ENCODE peak calls at places on chromosomes 13 and 19, in five cellular contexts. One of them, this sample, is unnamed.
A peak's percentile ranks its signal among the peaks of the same experiment; 100 is the strongest.

GRCh38 chr13:46663644-46664043 is 110.7 kb downstream of the LRCH1 start:
- DNase-seq in PC-3: peak; percentile 25
- DNase-seq in effector memory CD4-positive, alpha-beta T cell: no peak
- DNase-seq in body of pancreas: no peak
- DNase-seq in uterus: no peak
- DNase-seq in this sample: no peak

GRCh38 chr13:86892330-86892729 is 778.8 kb upstream of the SLITRK5 start:
- DNase-seq in uterus: no peak
- DNase-seq in PC-3: no peak
- DNase-seq in body of pancreas: no peak
- DNase-seq in effector memory CD4-positive, alpha-beta T cell: no peak
- DNase-seq in this sample: no peak

GRCh38 chr13:106337096-106337495 is 198.4 kb downstream of the EFNB2 start:
- DNase-seq in body of pancreas: no peak
- DNase-seq in PC-3: peak; percentile 44
- DNase-seq in effector memory CD4-positive, alpha-beta T cell: no peak
- DNase-seq in uterus: no peak
- DNase-seq in this sample: no peak

GRCh38 chr19:55519461-55520311 is 17.2 kb downstream of the SBK2 start:
- DNase-seq in PC-3: peak; percentile 87
- DNase-seq in uterus: no peak
- DNase-seq in effector memory CD4-positive, alpha-beta T cell: no peak
- DNase-seq in body of pancreas: no peak
- DNase-seq in this sample: no peak

GRCh38 chr13:83622422-83622784 is 259.9 kb downstream of the SLITRK1 start:
- DNase-seq in uterus: no peak
- DNase-seq in PC-3: no peak
- DNase-seq in effector memory CD4-positive, alpha-beta T cell: no peak
- DNase-seq in body of pancreas: no peak
- DNase-seq in this sample: no peak

GRCh38 chr19:1027020-1027952 is 878 bp downstream of the CNN2 start:
- DNase-seq in effector memory CD4-positive, alpha-beta T cell: no peak
- DNase-seq in uterus: no peak
- DNase-seq in body of pancreas: no peak
- DNase-seq in PC-3: no peak
- DNase-seq in this sample: no peak

GRCh38 chr19:53503126-53503525 is 34.8 kb upstream of the ZNF331 start:
- DNase-seq in effector memory CD4-positive, alpha-beta T cell: no peak
- DNase-seq in body of pancreas: no peak
- DNase-seq in uterus: no peak
- DNase-seq in PC-3: no peak
- DNase-seq in this sample: no peak

GRCh38 chr19:38617764-38618589 is at the start of gene MAP4K1:
- DNase-seq in effector memory CD4-positive, alpha-beta T cell: peak; percentile 44
- DNase-seq in uterus: peak; percentile 28
- DNase-seq in PC-3: no peak
- DNase-seq in body of pancreas: peak; percentile 44
- DNase-seq in this sample: no peak

GRCh38 chr13:113815151-113816058 is 48.5 kb downstream of the GAS6 start:
- DNase-seq in effector memory CD4-positive, alpha-beta T cell: no peak
- DNase-seq in body of pancreas: no peak
- DNase-seq in PC-3: peak; percentile 42
- DNase-seq in uterus: no peak
- DNase-seq in this sample: no peak

GRCh38 chr13:38636756-38637155 is 50.1 kb upstream of the FREM2 start:
- DNase-seq in body of pancreas: peak; percentile 71
- DNase-seq in PC-3: no peak
- DNase-seq in effector memory CD4-positive, alpha-beta T cell: no peak
- DNase-seq in uterus: no peak
- DNase-seq in this sample: no peak

GRCh38 chr13:38637576-38637975 is 49.3 kb upstream of the FREM2 start:
- DNase-seq in effector memory CD4-positive, alpha-beta T cell: no peak
- DNase-seq in body of pancreas: no peak
- DNase-seq in PC-3: peak; percentile 7
- DNase-seq in uterus: no peak
- DNase-seq in this sample: no peak

GRCh38 chr13:38630780-38631179 is 56.1 kb upstream of the FREM2 start:
- DNase-seq in effector memory CD4-positive, alpha-beta T cell: no peak
- DNase-seq in PC-3: no peak
- DNase-seq in uterus: no peak
- DNase-seq in body of pancreas: no peak
- DNase-seq in this sample: no peak

GRCh38 chr13:38636106-38636505 is 50.8 kb upstream of the FREM2 start:
- DNase-seq in PC-3: no peak
- DNase-seq in uterus: no peak
- DNase-seq in body of pancreas: no peak
- DNase-seq in effector memory CD4-positive, alpha-beta T cell: no peak
- DNase-seq in this sample: no peak

GRCh38 chr13:38635030-38635429 is 51.8 kb upstream of the FREM2 start:
- DNase-seq in effector memory CD4-positive, alpha-beta T cell: no peak
- DNase-seq in body of pancreas: no peak
- DNase-seq in uterus: no peak
- DNase-seq in PC-3: no peak
- DNase-seq in this sample: no peak
- H3K4me1 ChIP-seq in effector memory CD4-positive, alpha-beta T cell: no peaks in the 10 kb centered on the region
- H3K4me1 ChIP-seq in body of pancreas: peaks cover 45% of the 10 kb centered on the region
- H3K4me1 ChIP-seq in uterus: no peaks in the 10 kb centered on the region
- H3K4me1 ChIP-seq in PC-3: no peaks in the 10 kb centered on the region
- H3K4me1 ChIP-seq in this sample: no peaks in the 10 kb centered on the region

GRCh38 chr13:40428354-40428753 is 238.1 kb downstream of the FOXO1 start:
- DNase-seq in effector memory CD4-positive, alpha-beta T cell: no peak
- DNase-seq in uterus: no peak
- DNase-seq in body of pancreas: no peak
- DNase-seq in PC-3: no peak
- DNase-seq in this sample: no peak
- H3K4me1 ChIP-seq in effector memory CD4-positive, alpha-beta T cell: no peaks in the 10 kb centered on the region
- H3K4me1 ChIP-seq in uterus: no peaks in the 10 kb centered on the region
- H3K4me1 ChIP-seq in body of pancreas: peaks cover 6% of the 10 kb centered on the region
- H3K4me1 ChIP-seq in PC-3: no peaks in the 10 kb centered on the region
- H3K4me1 ChIP-seq in this sample: no peaks in the 10 kb centered on the region

GRCh38 chr19:45879971-45880370 is 6.0 kb downstream of the IRF2BP1 start:
- DNase-seq in body of pancreas: no peak
- DNase-seq in uterus: no peak
- DNase-seq in effector memory CD4-positive, alpha-beta T cell: no peak
- DNase-seq in PC-3: no peak
- DNase-seq in this sample: no peak
- H3K4me1 ChIP-seq in body of pancreas: peaks cover 96% of the 10 kb centered on the region
- H3K4me1 ChIP-seq in uterus: peaks cover 7% of the 10 kb centered on the region
- H3K4me1 ChIP-seq in effector memory CD4-positive, alpha-beta T cell: peaks cover 30% of the 10 kb centered on the region
- H3K4me1 ChIP-seq in PC-3: peaks cover 19% of the 10 kb centered on the region
- H3K4me1 ChIP-seq in this sample: no peaks in the 10 kb centered on the region

DNA sequence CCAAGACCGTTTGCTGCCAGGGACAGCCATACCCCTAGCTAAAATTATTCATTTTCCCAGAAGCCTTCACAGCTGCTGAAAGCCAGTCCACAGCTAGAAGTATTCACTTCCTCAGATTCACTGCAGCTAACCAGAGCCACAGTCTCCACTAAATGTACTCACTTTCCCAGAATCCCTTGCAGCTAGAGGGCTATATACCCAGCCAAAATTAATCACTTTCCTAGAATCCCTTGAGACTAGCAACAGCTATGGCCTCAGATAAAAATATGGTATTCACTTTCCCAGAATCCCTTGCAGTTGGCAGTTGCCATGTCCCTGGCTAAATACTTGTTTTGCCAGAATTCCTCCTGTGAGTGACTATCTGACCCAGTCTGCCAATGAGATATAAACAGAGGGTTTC is 13.8 kb upstream of the MEIS3 start:
- DNase-seq in body of pancreas: no peak
- DNase-seq in PC-3: no peak
- DNase-seq in uterus: no peak
- DNase-seq in effector memory CD4-positive, alpha-beta T cell: no peak
- DNase-seq in this sample: no peak
- H3K4me1 ChIP-seq in body of pancreas: peaks cover 14% of the 10 kb centered on the region
- H3K4me1 ChIP-seq in PC-3: peaks cover 4% of the 10 kb centered on the region
- H3K4me1 ChIP-seq in uterus: no peaks in the 10 kb centered on the region
- H3K4me1 ChIP-seq in effector memory CD4-positive, alpha-beta T cell: peaks cover 24% of the 10 kb centered on the region
- H3K4me1 ChIP-seq in this sample: no peaks in the 10 kb centered on the region

DNA sequence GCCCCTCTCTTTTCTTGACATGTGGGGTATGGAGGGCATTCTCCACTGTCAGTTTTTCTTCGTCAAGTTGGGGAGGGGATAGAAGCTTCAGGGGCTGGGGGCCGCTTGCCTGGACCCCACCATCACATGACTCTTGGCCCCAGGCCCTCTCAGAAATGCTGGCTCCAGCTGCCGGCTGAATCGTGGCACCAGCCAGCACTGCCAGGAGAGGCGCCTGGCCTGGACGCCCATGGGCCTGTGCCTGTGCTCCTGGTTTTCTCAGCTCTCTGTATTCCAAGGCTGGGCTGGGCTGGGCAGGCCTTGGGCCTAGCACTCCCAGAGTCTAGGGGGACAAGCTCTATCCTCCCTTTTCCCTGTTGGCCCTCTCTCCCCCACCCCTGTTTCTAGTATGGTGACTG is 38.6 kb downstream of the LYL1 start:
- DNase-seq in uterus: no peak
- DNase-seq in PC-3: no peak
- DNase-seq in effector memory CD4-positive, alpha-beta T cell: no peak
- DNase-seq in body of pancreas: no peak
- DNase-seq in this sample: no peak
- H3K4me1 ChIP-seq in uterus: peaks cover 37% of the 10 kb centered on the region
- H3K4me1 ChIP-seq in PC-3: peaks cover 14% of the 10 kb centered on the region
- H3K4me1 ChIP-seq in effector memory CD4-positive, alpha-beta T cell: no peaks in the 10 kb centered on the region
- H3K4me1 ChIP-seq in body of pancreas: peaks cover 40% of the 10 kb centered on the region
- H3K4me1 ChIP-seq in this sample: peaks cover 10% of the 10 kb centered on the region

DNA sequence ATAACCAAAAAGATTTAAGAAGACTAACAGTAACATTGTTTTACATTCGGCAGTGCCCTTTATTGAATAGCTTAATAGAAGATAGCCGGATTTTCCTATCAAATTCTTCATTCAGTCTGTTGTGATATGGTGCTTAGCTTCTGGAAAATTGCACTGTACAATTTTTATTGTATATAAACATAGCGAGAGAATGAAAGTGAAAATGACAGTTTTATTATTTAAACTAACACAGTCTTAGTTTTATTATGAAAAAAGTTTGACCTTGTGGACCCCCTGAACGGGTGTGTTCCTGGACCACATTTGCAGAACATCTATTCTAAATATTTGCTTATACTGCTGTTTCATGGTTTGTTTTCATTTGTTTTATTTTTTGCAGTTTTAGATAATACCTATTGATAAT is 8.6 kb downstream of the ITM2B start:
- DNase-seq in effector memory CD4-positive, alpha-beta T cell: no peak
- DNase-seq in PC-3: no peak
- DNase-seq in uterus: no peak
- DNase-seq in body of pancreas: no peak
- DNase-seq in this sample: no peak
- H3K4me1 ChIP-seq in effector memory CD4-positive, alpha-beta T cell: peaks cover 17% of the 10 kb centered on the region
- H3K4me1 ChIP-seq in PC-3: peaks cover 17% of the 10 kb centered on the region
- H3K4me1 ChIP-seq in uterus: peaks cover 8% of the 10 kb centered on the region
- H3K4me1 ChIP-seq in body of pancreas: peaks cover 64% of the 10 kb centered on the region
- H3K4me1 ChIP-seq in this sample: peaks cover 4% of the 10 kb centered on the region

GRCh38 chr19:46697142-46697960 is 19.6 kb downstream of the PRKD2 start:
- DNase-seq in PC-3: no peak
- DNase-seq in effector memory CD4-positive, alpha-beta T cell: no peak
- DNase-seq in uterus: peak; percentile 90
- DNase-seq in body of pancreas: peak; percentile 85
- DNase-seq in this sample: peak; percentile 100
- H3K4me1 ChIP-seq in PC-3: no peaks in the 10 kb centered on the region
- H3K4me1 ChIP-seq in effector memory CD4-positive, alpha-beta T cell: no peaks in the 10 kb centered on the region
- H3K4me1 ChIP-seq in uterus: no peaks in the 10 kb centered on the region
- H3K4me1 ChIP-seq in body of pancreas: peaks cover 8% of the 10 kb centered on the region
- H3K4me1 ChIP-seq in this sample: no peaks in the 10 kb centered on the region

DNA sequence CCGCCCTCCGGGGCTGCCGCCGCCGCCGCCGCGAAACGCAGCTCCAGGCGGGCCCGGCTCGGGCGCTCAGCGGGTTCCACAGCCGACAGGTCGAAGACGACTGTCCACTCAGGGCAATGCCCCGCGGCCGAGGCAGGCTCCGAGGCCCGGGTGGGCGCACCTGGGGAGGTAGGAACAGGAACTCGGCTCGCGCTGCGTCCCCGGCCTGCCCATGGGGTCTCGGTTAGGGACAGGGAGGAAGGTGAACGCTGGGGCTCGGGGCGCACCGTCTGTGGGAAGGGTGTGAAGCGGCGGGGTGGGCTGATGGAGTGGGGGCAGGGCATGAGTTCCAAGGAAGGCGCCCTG is 26.8 kb downstream of the CERS1 start:
- DNase-seq in effector memory CD4-positive, alpha-beta T cell: no peak
- DNase-seq in PC-3: no peak
- DNase-seq in uterus: no peak
- DNase-seq in body of pancreas: no peak
- DNase-seq in this sample: no peak
- H3K4me1 ChIP-seq in effector memory CD4-positive, alpha-beta T cell: peaks cover 11% of the 10 kb centered on the region
- H3K4me1 ChIP-seq in PC-3: no peaks in the 10 kb centered on the region
- H3K4me1 ChIP-seq in uterus: no peaks in the 10 kb centered on the region
- H3K4me1 ChIP-seq in body of pancreas: no peaks in the 10 kb centered on the region
- H3K4me1 ChIP-seq in this sample: peaks cover 6% of the 10 kb centered on the region

DNA sequence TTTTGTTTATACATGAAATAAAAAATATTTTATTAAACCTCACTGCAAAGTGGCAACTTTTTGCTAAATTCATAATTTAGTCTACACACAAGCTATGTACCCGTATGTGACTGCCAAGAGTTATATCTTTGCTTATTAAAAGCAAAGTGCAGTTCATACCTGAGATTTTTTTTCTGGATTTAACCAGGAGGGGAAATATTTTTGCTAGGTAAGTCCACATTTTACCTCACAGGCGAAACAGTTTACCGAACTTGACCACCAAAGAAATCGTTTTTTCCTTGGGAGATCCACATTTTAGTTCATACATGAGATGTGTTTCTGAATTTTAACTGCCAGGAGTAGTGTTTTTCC is 12.2 kb upstream of the JSRP1 start:
- DNase-seq in PC-3: no peak
- DNase-seq in body of pancreas: no peak
- DNase-seq in uterus: no peak
- DNase-seq in effector memory CD4-positive, alpha-beta T cell: no peak
- DNase-seq in this sample: no peak
- H3K4me1 ChIP-seq in PC-3: peaks cover 20% of the 10 kb centered on the region
- H3K4me1 ChIP-seq in body of pancreas: peaks cover 36% of the 10 kb centered on the region
- H3K4me1 ChIP-seq in uterus: peaks cover 3% of the 10 kb centered on the region
- H3K4me1 ChIP-seq in effector memory CD4-positive, alpha-beta T cell: peaks cover 16% of the 10 kb centered on the region
- H3K4me1 ChIP-seq in this sample: peaks cover 18% of the 10 kb centered on the region

This sample was measured in BE2C.